ENCODE peak calls at places on chromosome 1, in ten cellular contexts. P, U, T, D, W, M, F, V, S and X are unnamed samples.

GRCh38 chr1:14267991-14268390 is 330.5 kb upstream of the KAZN start:
- DNase-seq in F (no peak), S (no peak), T (no peak), P (no peak), V (no peak), M (no peak), U (no peak), W (no peak), D (no peak), X (no peak)

GRCh38 chr1:23634840-23635642 is 56.6 kb upstream of the RPL11 start:
- DNase-seq in F (no peak), W (peak), S (peak), V (peak), M (peak), D (no peak), P (peak), U (peak), T (no peak), X (peak)

GRCh38 chr1:231193710-231194340 is 32.0 kb downstream of the TRIM67 start:
- DNase-seq in S (no peak), W (no peak), D (no peak), F (no peak), V (no peak), U (no peak), M (no peak), T (no peak), P (no peak), X (no peak)

GRCh38 chr1:227759345-227760300 is 24.4 kb downstream of the SNAP47 start:
- DNase-seq in S (peak), F (peak), U (peak), W (no peak), P (peak), T (no peak), M (no peak), D (no peak), V (no peak), X (peak)

GRCh38 chr1:64161347-64162080 is 41.9 kb upstream of the UBE2U start:
- DNase-seq in F (no peak), U (peak), W (no peak), M (no peak), S (no peak), P (peak), T (no peak), V (no peak), D (no peak), X (peak)

GRCh38 chr1:29324771-29325351 is 88.5 kb downstream of the PTPRU start:
- DNase-seq in F (no peak), S (no peak), M (peak), T (no peak), D (no peak), P (peak), U (peak), V (no peak), W (no peak), X (no peak)

GRCh38 chr1:16019580-16020277 is 1.9 kb upstream of the HSPB7 start:
- DNase-seq in M (no peak), W (no peak), D (no peak), T (no peak), S (peak), F (no peak), U (no peak), V (no peak), P (peak), X (no peak)

GRCh38 chr1:51284487-51284954 is 45.8 kb downstream of the TTC39A start:
- DNase-seq in P (no peak), U (peak), S (no peak), W (no peak), D (no peak), T (no peak), M (peak), F (no peak), V (peak), X (no peak)

GRCh38 chr1:63615809-63616420 is 22.7 kb downstream of the PGM1 start:
- DNase-seq in S (peak), W (peak), D (no peak), U (peak), F (no peak), V (peak), M (peak), P (peak), T (no peak), X (peak)

GRCh38 chr1:36572906-36573305 is 90.2 kb upstream of the CSF3R start:
- DNase-seq in W (no peak), D (peak), M (no peak), S (no peak), F (no peak), T (no peak), V (no peak), P (no peak), U (no peak), X (no peak)

GRCh38 chr1:212860713-212861581 is 2.9 kb downstream of the FLVCR1 start:
- DNase-seq in U (peak), T (no peak), D (no peak), V (no peak), S (no peak), W (no peak), F (no peak), P (no peak), M (peak), X (no peak)

GRCh38 chr1:201795066-201795465 is 33.9 kb upstream of the IPO9 start:
- DNase-seq in W (peak), T (no peak), V (no peak), M (peak), P (no peak), S (no peak), U (peak), D (no peak), F (no peak), X (no peak)

GRCh38 chr1:246923900-246924299 is 7.8 kb downstream of the AHCTF1 start:
- DNase-seq in V (no peak), M (no peak), W (no peak), D (no peak), U (no peak), S (no peak), T (no peak), F (no peak), P (no peak), X (no peak)

GRCh38 chr1:168442931-168443330 is 100.9 kb downstream of the XCL2 start:
- DNase-seq in U (no peak), S (no peak), P (no peak), W (no peak), T (no peak), M (no peak), V (no peak), F (no peak), D (no peak), X (no peak)

GRCh38 chr1:40038693-40039092 is 1.8 kb upstream of the CAP1 start:
- DNase-seq in P (no peak), W (peak), U (no peak), S (no peak), T (no peak), V (no peak), F (no peak), D (no peak), M (no peak), X (no peak)

GRCh38 chr1:208051651-208052050 is 140.7 kb upstream of the CD34 start:
- DNase-seq in F (no peak), V (no peak), U (no peak), D (no peak), W (no peak), S (no peak), T (no peak), P (no peak), M (no peak), X (no peak)

GRCh38 chr1:86191958-86192357 is 35.4 kb upstream of the COL24A1 start:
- DNase-seq in T (no peak), P (no peak), M (no peak), D (no peak), U (no peak), S (no peak), V (no peak), W (no peak), F (no peak), X (no peak)

DNA sequence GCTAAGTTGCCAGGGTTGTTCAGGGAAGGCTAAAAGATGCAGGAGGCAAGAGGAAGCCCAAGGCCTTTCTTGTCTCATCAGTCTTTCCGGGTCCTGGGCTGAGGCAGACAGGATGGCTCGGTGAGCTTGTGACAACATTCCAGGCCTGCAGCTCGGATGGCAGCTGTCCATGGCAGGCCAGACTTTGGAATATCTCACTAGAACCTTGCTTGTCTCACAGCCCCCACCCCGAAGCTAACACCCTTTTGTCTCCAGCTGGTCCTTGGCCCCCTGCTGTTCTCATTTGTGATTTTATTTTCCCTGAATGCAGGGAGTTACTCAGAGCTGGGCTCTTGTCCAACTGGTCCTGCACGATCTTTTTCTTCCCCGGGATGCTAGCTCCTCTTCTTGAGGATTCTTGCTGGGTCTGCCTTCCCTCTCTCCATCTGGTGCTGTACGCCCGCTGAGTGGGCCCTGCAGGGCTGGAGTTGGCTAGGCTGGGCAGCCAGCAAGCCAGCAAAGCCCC is 477.2 kb upstream of the CAMK1G start:
- DNase-seq in M (peak), U (peak), W (no peak), P (no peak), F (no peak), D (no peak), V (no peak), S (no peak), T (no peak), X (peak)
- TF ChIP-seq CTCF in M (no peak), U (no peak), W (no peak), P (no peak), F (no peak), D (no peak), V (no peak), S (no peak), T (no peak), X (no peak)

DNA sequence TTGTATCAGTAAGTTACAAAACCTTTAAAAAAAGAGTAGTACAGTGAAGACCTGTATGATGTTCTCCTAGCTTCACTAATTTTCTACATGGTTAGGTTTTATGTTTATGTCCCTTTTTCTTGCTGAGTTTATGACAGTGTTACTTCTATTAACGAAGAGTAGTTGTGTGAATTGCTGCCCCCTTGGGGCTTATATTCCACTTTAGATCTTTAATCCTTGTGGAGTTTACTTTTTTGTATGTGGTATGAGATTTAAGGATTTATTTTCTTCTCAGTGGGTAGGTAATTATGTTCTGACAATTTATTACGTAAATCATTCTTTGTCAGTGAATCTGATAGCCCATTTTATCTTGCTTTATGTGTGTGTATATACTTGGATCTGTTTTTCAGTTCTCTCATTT is 14.8 kb downstream of the KCTD3 start:
- DNase-seq in V (no peak), T (no peak), D (no peak), S (no peak), W (no peak), F (no peak), U (no peak), P (no peak), M (no peak), X (no peak)
- TF ChIP-seq CTCF in V (no peak), T (no peak), D (no peak), S (no peak), W (no peak), F (no peak), U (no peak), P (no peak), M (no peak), X (no peak)

GRCh38 chr1:149928388-149928724 is 753 bp upstream of the SF3B4 start:
- DNase-seq in S (no peak), F (no peak), M (no peak), T (no peak), P (no peak), V (no peak), U (no peak), D (no peak), W (no peak), X (no peak)

GRCh38 chr1:149925751-149926150 is 1.9 kb downstream of the SF3B4 start:
- DNase-seq in P (no peak), T (no peak), W (no peak), F (no peak), S (no peak), D (no peak), V (no peak), U (no peak), M (no peak), X (no peak)

GRCh38 chr1:149927056-149927534 is 508 bp downstream of the SF3B4 start:
- DNase-seq in M (no peak), S (no peak), F (no peak), P (no peak), T (no peak), U (no peak), V (no peak), W (no peak), D (no peak), X (no peak)

GRCh38 chr1:149926296-149926695 is 1.3 kb downstream of the SF3B4 start:
- DNase-seq in T (no peak), S (no peak), V (no peak), U (no peak), F (no peak), P (no peak), D (no peak), W (no peak), M (no peak), X (no peak)

DNA sequence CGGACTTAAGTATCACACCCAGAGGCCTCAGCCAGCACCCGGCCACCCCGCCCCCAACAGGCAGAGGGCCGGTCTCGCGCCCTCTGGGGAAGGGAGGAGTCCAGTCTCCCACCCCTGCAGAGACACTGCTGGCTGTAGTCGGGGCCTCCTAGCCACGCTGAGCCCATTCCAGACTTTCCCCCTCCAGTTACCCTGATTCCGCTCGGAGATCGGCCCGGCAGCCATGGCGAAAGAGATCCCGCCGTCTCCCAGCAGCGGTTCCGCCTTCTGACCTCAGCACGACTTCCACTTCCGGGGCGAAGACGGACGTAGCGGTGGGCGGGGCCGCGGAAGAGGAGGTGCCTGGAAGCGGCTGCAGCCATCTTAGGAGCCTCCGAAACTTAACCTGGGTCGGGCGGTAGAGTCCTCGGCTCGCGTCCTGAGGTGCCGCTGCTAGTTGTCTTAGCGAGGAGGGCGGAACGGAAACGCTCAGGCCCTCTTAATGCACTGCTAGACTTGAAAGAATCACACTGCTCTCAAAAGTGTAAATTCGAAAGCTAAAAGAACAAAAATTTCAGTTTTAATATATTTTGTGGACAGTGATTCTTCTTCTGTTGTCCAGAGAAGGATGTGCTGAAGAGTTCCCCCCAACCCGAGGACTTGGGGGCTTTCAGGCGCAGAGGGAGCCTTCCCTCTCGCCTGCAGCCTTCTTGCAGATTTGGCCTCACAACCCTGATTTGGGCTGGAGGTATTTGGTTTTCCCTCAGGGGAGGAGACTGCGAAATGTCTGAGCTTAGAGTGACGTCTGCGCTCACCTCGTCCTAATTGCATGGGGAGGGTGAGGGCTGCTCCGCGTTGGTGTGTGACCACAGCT is at the start of gene SF3B4:
- DNase-seq in W (peak), M (peak), T (peak), S (peak), V (peak), U (peak), P (peak), F (peak), D (peak), X (peak)
- TF ChIP-seq CTCF in W (no peak), M (peak), T (no peak), S (peak), V (no peak), U (no peak), P (no peak), F (peak), D (no peak), X (peak)

GRCh38 chr1:66446261-66447001 is 87.5 kb upstream of the SGIP1 start:
- DNase-seq in F (no peak), U (peak), V (no peak), P (no peak), D (no peak), T (no peak), S (no peak), W (peak), M (peak), X (peak)
- TF ChIP-seq CTCF in F (peak), U (peak), V (peak), P (peak), D (peak), T (peak), S (peak), W (peak), M (peak), X (peak)

GRCh38 chr1:99740141-99740540 is 26.3 kb downstream of the FRRS1 start:
- DNase-seq in S (no peak), M (no peak), P (no peak), D (no peak), W (no peak), T (no peak), U (no peak), F (no peak), V (no peak), X (no peak)

GRCh38 chr1:99735852-99736251 is 30.6 kb downstream of the FRRS1 start:
- DNase-seq in M (no peak), V (no peak), U (no peak), S (no peak), D (no peak), F (no peak), P (no peak), T (no peak), W (no peak), X (no peak)

GRCh38 chr1:99738858-99739465 is 27.5 kb downstream of the FRRS1 start:
- DNase-seq in M (no peak), F (no peak), U (no peak), V (no peak), P (no peak), T (no peak), S (no peak), W (no peak), D (no peak), X (no peak)

GRCh38 chr1:99731384-99731783 is 35.1 kb downstream of the FRRS1 start:
- DNase-seq in P (no peak), F (no peak), T (no peak), U (no peak), D (no peak), S (no peak), V (no peak), W (no peak), M (no peak), X (no peak)

GRCh38 chr1:99737016-99737415 is 29.4 kb downstream of the FRRS1 start:
- DNase-seq in D (no peak), M (peak), T (no peak), F (no peak), S (no peak), V (no peak), P (no peak), W (peak), U (peak), X (peak)
- TF ChIP-seq CTCF in D (peak), M (peak), T (no peak), F (peak), S (peak), V (peak), P (peak), W (peak), U (peak), X (peak)

GRCh38 chr1:10585242-10585641 is 110.5 kb downstream of the PEX14 start:
- DNase-seq in D (no peak), W (no peak), T (no peak), M (no peak), F (no peak), S (no peak), P (no peak), V (no peak), U (no peak), X (no peak)

GRCh38 chr1:10589074-10589473 is 114.3 kb downstream of the PEX14 start:
- DNase-seq in D (no peak), S (no peak), U (no peak), F (no peak), M (no peak), V (no peak), T (no peak), W (no peak), P (no peak), X (no peak)

GRCh38 chr1:10588640-10589039 is 113.9 kb downstream of the PEX14 start:
- DNase-seq in U (no peak), V (no peak), P (no peak), D (no peak), F (no peak), T (no peak), W (no peak), M (no peak), S (no peak), X (no peak)

DNA sequence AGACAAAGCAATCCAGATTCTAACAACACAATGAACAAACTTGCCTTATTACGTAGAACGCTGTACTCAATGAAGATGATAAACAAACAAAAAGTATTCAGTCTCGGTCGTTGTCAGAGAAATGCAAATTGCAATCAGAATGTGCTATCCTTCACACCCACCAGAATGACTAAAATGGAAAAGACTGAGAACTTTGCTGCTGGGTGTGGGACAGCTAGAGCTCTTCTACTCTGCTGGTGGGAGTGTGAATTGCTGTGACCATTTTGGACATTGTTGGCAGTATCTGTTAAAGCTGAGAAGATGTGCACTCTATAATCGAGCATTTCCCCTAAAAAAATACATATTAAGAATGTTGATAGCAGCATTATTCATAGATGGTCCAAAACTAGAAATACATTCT is 111.4 kb downstream of the PEX14 start:
- DNase-seq in M (no peak), F (no peak), T (no peak), U (no peak), W (no peak), S (no peak), P (no peak), D (no peak), V (no peak), X (no peak)
- TF ChIP-seq CTCF in M (no peak), F (no peak), T (no peak), U (no peak), W (no peak), S (no peak), P (no peak), D (no peak), V (no peak), X (peak)

GRCh38 chr1:173430707-173431662 is 46.1 kb upstream of the PRDX6 start:
- DNase-seq in D (peak), V (peak), W (peak), P (peak), T (peak), M (peak), U (peak), S (peak), F (peak), X (peak)
- TF ChIP-seq CTCF in D (peak), V (peak), W (peak), P (peak), T (peak), M (peak), U (peak), S (peak), F (peak), X (peak)

GRCh38 chr1:155309423-155310021 is 856 bp downstream of the FDPS start:
- DNase-seq in U (no peak), S (no peak), P (no peak), F (peak), V (peak), W (peak), T (no peak), D (peak), M (peak), X (no peak)
- TF ChIP-seq CTCF in U (no peak), S (no peak), P (no peak), F (no peak), V (no peak), W (peak), T (no peak), D (no peak), M (no peak), X (no peak)

GRCh38 chr1:17723684-17724083 is 31.4 kb upstream of the ACTL8 start:
- DNase-seq in T (no peak), D (no peak), F (no peak), V (no peak), W (no peak), U (no peak), S (no peak), P (no peak), M (no peak), X (no peak)
- TF ChIP-seq CTCF in T (no peak), D (no peak), F (no peak), V (no peak), W (peak), U (peak), S (no peak), P (no peak), M (no peak), X (peak)

GRCh38 chr1:154936416-154937050 is at the start of gene PMVK:
- DNase-seq in M (peak), F (peak), P (peak), U (peak), T (peak), S (peak), D (peak), W (peak), V (peak), X (peak)
- TF ChIP-seq CTCF in M (peak), F (peak), P (peak), U (peak), T (peak), S (peak), D (peak), W (peak), V (peak), X (peak)